ENCODE peak calls at places on chromosomes 13 and 19, in seven cellular contexts. W is activated CD4-positive, alpha-beta T cell treated with anti-CD3 and anti-CD28 coated beads for 4 hours; S is activated naive CD8-positive, alpha-beta T cell treated with anti-CD3 and anti-CD28 coated beads for 36 hours; G is dermis microvascular lymphatic vessel endothelial cell; M is effector memory CD8-positive, alpha-beta T cell; Y is neuronal stem cell; F is fibroblast of pulmonary artery. D is an unnamed sample.

GRCh38 chr13:25109341-25109740 is 13.4 kb downstream of the PABPC3 start:
- DNase-seq in W (no peak), S (no peak), G (no peak), M (no peak), Y (no peak), F (no peak), D (no peak)

GRCh38 chr19:11268783-11269267 is 6.5 kb upstream of the DOCK6 start:
- DNase-seq in W (no peak), S (no peak), G (peak; percentile 100), M (no peak), Y (no peak), F (peak; percentile 96), D (no peak)

GRCh38 chr19:6639439-6639838 is 30.5 kb downstream of the TNFSF14 start:
- DNase-seq in W (no peak), S (no peak), G (no peak), M (no peak), Y (no peak), F (no peak), D (no peak)

GRCh38 chr19:13064092-13064489 is 38.6 kb downstream of the LYL1 start:
- DNase-seq in W (no peak), S (no peak), G (no peak), M (no peak), Y (no peak), F (no peak), D (no peak)

GRCh38 chr19:50500060-50500752 is 10.8 kb downstream of the JOSD2 start:
- DNase-seq in W (no peak), S (no peak), G (no peak), M (no peak), Y (no peak), F (no peak), D (no peak)

GRCh38 chr19:22605275-22606211 is 28.6 kb upstream of the ZNF492 start:
- DNase-seq in W (no peak), S (no peak), G (no peak), M (no peak), Y (no peak), F (no peak), D (no peak)

GRCh38 chr13:35994131-35994966 is 136.8 kb downstream of the DCLK1 start:
- DNase-seq in W (no peak), S (no peak), G (no peak), M (no peak), Y (no peak), F (peak; percentile 96), D (no peak)

GRCh38 chr19:56917998-56918397 is 77.5 kb upstream of the PEG3 start:
- DNase-seq in W (no peak), S (no peak), G (no peak), M (no peak), Y (no peak), F (no peak), D (no peak)

GRCh38 chr19:28746486-28746885 is 466.5 kb downstream of the UQCRFS1 start:
- DNase-seq in W (no peak), S (no peak), G (no peak), M (no peak), Y (no peak), F (no peak), D (no peak)

GRCh38 chr13:25372275-25373081 is 704 bp downstream of the ATP8A2 start:
- DNase-seq in W (no peak), S (no peak), G (no peak), M (no peak), Y (peak; percentile 48), F (no peak), D (no peak)

GRCh38 chr13:62710766-62711165 is 1295.1 kb upstream of the PCDH20 start:
- DNase-seq in W (no peak), S (no peak), G (no peak), M (no peak), Y (no peak), F (no peak), D (no peak)

GRCh38 chr13:50521750-50522149 is 321.7 kb downstream of the DLEU7 start:
- DNase-seq in W (no peak), S (no peak), G (no peak), M (no peak), Y (no peak), F (peak; percentile 60), D (no peak)

GRCh38 chr13:33363328-33363727 is 77.8 kb upstream of the STARD13 start:
- DNase-seq in W (no peak), S (no peak), G (no peak), M (no peak), Y (no peak), F (no peak), D (no peak)

GRCh38 chr19:37007587-37008220 is 70.5 kb upstream of the ZNF420 start:
- DNase-seq in W (peak; percentile 8), S (peak; percentile 69), G (peak; percentile 36), M (no peak), Y (no peak), F (peak; percentile 61), D (no peak)

GRCh38 chr19:54458648-54459281 is 4.8 kb downstream of the LENG9 start:
- DNase-seq in W (no peak), S (no peak), G (no peak), M (no peak), Y (no peak), F (no peak), D (no peak)

GRCh38 chr13:113411216-113412023 is 41.9 kb downstream of the ADPRHL1 start:
- DNase-seq in W (no peak), S (no peak), G (no peak), M (no peak), Y (no peak), F (peak; percentile 70), D (no peak)

GRCh38 chr13:41694902-41695301 is 237.6 kb downstream of the RGCC start:
- DNase-seq in W (no peak), S (no peak), G (peak; percentile 28), M (no peak), Y (no peak), F (peak; percentile 95), D (no peak)

GRCh38 chr13:112348642-112349345 is 27.4 kb upstream of the SPACA7 start:
- DNase-seq in W (no peak), S (no peak), G (no peak), M (no peak), Y (no peak), F (no peak), D (no peak)

GRCh38 chr13:27283906-27284523 is 13.4 kb downstream of the RASL11A start:
- DNase-seq in W (no peak), S (no peak), G (no peak), M (no peak), Y (no peak), F (peak; percentile 49), D (no peak)

GRCh38 chr13:47696677-47697076 is 304.4 kb downstream of the SUCLA2 start:
- DNase-seq in W (no peak), S (no peak), G (no peak), M (no peak), Y (no peak), F (no peak), D (no peak)

GRCh38 chr13:34358811-34359513 is 541.0 kb downstream of the RFC3 start:
- DNase-seq in W (no peak), S (no peak), G (no peak), M (no peak), Y (no peak), F (peak; percentile 65), D (no peak)

GRCh38 chr19:50559636-50560035 is 8.6 kb downstream of the LRRC4B start:
- DNase-seq in W (no peak), S (no peak), G (no peak), M (no peak), Y (no peak), F (no peak), D (no peak)

GRCh38 chr13:91894311-91894710 is 495.9 kb downstream of the GPC5 start:
- DNase-seq in W (no peak), S (no peak), G (no peak), M (no peak), Y (no peak), F (peak; percentile 54), D (no peak)

GRCh38 chr19:3006075-3006767 is 22.9 kb downstream of the TLE2 start:
- DNase-seq in W (no peak), S (peak; percentile 30), G (no peak), M (no peak), Y (no peak), F (no peak), D (no peak)

GRCh38 chr13:59103004-59103768 is 1060.5 kb downstream of the DIAPH3 start:
- DNase-seq in W (no peak), S (no peak), G (no peak), M (no peak), Y (no peak), F (peak; percentile 89), D (no peak)

GRCh38 chr13:40164137-40164536 is 502.3 kb downstream of the FOXO1 start:
- DNase-seq in W (no peak), S (no peak), G (peak; percentile 14), M (no peak), Y (no peak), F (peak; percentile 36), D (no peak)

GRCh38 chr19:784541-784940 is 12.7 kb upstream of the PTBP1 start:
- DNase-seq in W (no peak), S (no peak), G (no peak), M (no peak), Y (no peak), F (no peak), D (peak; percentile 5)

GRCh38 chr13:98927954-98928927 is 49.6 kb downstream of the DOCK9 start:
- DNase-seq in W (no peak), S (no peak), G (peak; percentile 96), M (no peak), Y (no peak), F (peak; percentile 92), D (no peak)

GRCh38 chr19:3687393-3687773 is 12.9 kb downstream of the PIP5K1C start:
- DNase-seq in W (no peak), S (no peak), G (no peak), M (no peak), Y (no peak), F (no peak), D (no peak)

GRCh38 chr13:79423801-79424642 is 18.0 kb upstream of the RBM26 start:
- DNase-seq in W (peak; percentile 14), S (no peak), G (peak; percentile 51), M (no peak), Y (no peak), F (peak; percentile 80), D (no peak)

GRCh38 chr13:44212633-44213387 is 160.8 kb upstream of the SERP2 start:
- DNase-seq in W (no peak), S (no peak), G (no peak), M (no peak), Y (no peak), F (peak; percentile 69), D (no peak)

GRCh38 chr13:96817336-96817941 is 176.8 kb downstream of the OXGR1 start:
- DNase-seq in W (no peak), S (no peak), G (no peak), M (no peak), Y (peak; percentile 23), F (peak; percentile 52), D (no peak)

GRCh38 chr19:17095141-17095919 is 19.8 kb downstream of the MYO9B start:
- DNase-seq in W (no peak), S (no peak), G (no peak), M (no peak), Y (no peak), F (peak; percentile 98), D (no peak)

D was measured in CD4-positive, alpha-beta memory T cell.